ENCODE peak calls at places on chromosomes 6 and 20, in five cellular contexts. N is activated CD8-positive, alpha-beta T cell treated with anti-CD3 and anti-CD28 coated beads for 36 hours; Y is naive thymus-derived CD8-positive, alpha-beta T cell; S is NCI-H226; X is brain microvascular endothelial cell. P is an unnamed sample.

GRCh38 chr6:164520916-164521315 is 788.5 kb downstream of the C6orf118 start:
- DNase-seq in N (no peak), S (no peak), X (no peak), Y (no peak), P (no peak)

GRCh38 chr6:126380072-126380583 is 40.2 kb downstream of the CENPW start:
- DNase-seq in S (no peak), X (no peak), Y (no peak), N (no peak), P (no peak)

GRCh38 chr6:169288591-169288990 is 34.9 kb upstream of the THBS2 start:
- DNase-seq in N (no peak), Y (no peak), S (peak), X (peak), P (no peak)

GRCh38 chr6:7615611-7616383 is 25.8 kb downstream of the SNRNP48 start:
- DNase-seq in N (peak), S (peak), Y (peak), X (peak), P (peak)

GRCh38 chr6:43983191-43983590 is 144.1 kb downstream of the MRPL14 start:
- DNase-seq in Y (no peak), S (no peak), X (no peak), N (no peak), P (no peak)

GRCh38 chr6:7301702-7302101 is 11.3 kb downstream of the SSR1 start:
- DNase-seq in S (no peak), X (no peak), Y (no peak), N (no peak), P (no peak)

GRCh38 chr20:24610341-24611115 is 141.1 kb downstream of the SYNDIG1 start:
- DNase-seq in N (no peak), Y (no peak), S (no peak), X (no peak), P (no peak)

GRCh38 chr6:134060491-134061106 is 8.2 kb upstream of the SLC2A12 start:
- DNase-seq in S (peak), Y (no peak), X (peak), N (no peak), P (peak)

GRCh38 chr6:145075425-145075824 is 659.9 kb downstream of the EPM2A start:
- DNase-seq in X (no peak), N (no peak), S (no peak), Y (no peak), P (no peak)